ENCODE peak calls at places on chromosomes 13 and 19, in four cellular contexts. J is prostate gland; K is ureter; P is activated CD4-positive, alpha-beta T cell treated with anti-CD3 and anti-CD28 coated beads, Interleukin-2, amount 10 ng/mL, durations not matched to agents 7 days and 5 days. X is an unnamed sample.

GRCh38 chr13:42762917-42763316 is 18.5 kb upstream of the FAM216B start:
- DNase-seq in J (no peak), K (no peak), P (no peak), X (no peak)

GRCh38 chr19:55099557-55100506 is 17.6 kb downstream of the PPP1R12C start:
- DNase-seq in K (no peak), J (no peak), P (no peak), X (no peak)

GRCh38 chr19:5547881-5548280 is 19.9 kb downstream of the TINCR start:
- DNase-seq in P (peak; percentile 21), K (no peak), J (no peak), X (peak; percentile 37)

GRCh38 chr13:111908981-111909380 is 158.0 kb upstream of the SOX1 start:
- DNase-seq in P (no peak), K (peak; percentile 40), J (no peak), X (no peak)

GRCh38 chr13:98386632-98387031 is 190.3 kb downstream of the STK24 start:
- DNase-seq in J (no peak), P (no peak), K (no peak), X (no peak)

GRCh38 chr13:23707674-23708073 is 137.5 kb downstream of the TNFRSF19 start:
- DNase-seq in P (no peak), J (no peak), K (no peak), X (no peak)

GRCh38 chr19:4396949-4397783 is 3.2 kb downstream of the SH3GL1 start:
- DNase-seq in J (no peak), K (no peak), P (no peak), X (no peak)

GRCh38 chr13:66795636-66796035 is 434.5 kb downstream of the PCDH9 start:
- DNase-seq in K (no peak), P (no peak), J (no peak), X (no peak)

GRCh38 chr13:98507060-98507797 is 69.7 kb downstream of the STK24 start:
- DNase-seq in J (peak; percentile 17), K (no peak), P (no peak), X (no peak)

GRCh38 chr19:40687525-40688016 is 2.9 kb downstream of the NUMBL start:
- DNase-seq in K (peak; percentile 82), J (no peak), P (no peak), X (peak; percentile 68)

GRCh38 chr19:28466107-28467045 is 746.6 kb downstream of the UQCRFS1 start:
- DNase-seq in J (peak; percentile 19), P (peak; percentile 80), K (peak; percentile 59), X (peak; percentile 32)

GRCh38 chr19:41307090-41307875 is 2.7 kb upstream of the CCDC97 start:
- DNase-seq in K (no peak), J (no peak), P (peak; percentile 30), X (no peak)